ENCODE peak calls at places on chromosome 1, in ten cellular contexts. One of them, this sample, is unnamed.

GRCh38 chr1:24282491-24282890 is 36.7 kb upstream of the GRHL3 start:
- DNase-seq in K562: no peak
- DNase-seq in prostate gland: no peak
- DNase-seq in esophagus squamous epithelium: no peak
- DNase-seq in ovary: no peak
- DNase-seq in stomach: no peak
- DNase-seq in tibial nerve: no peak
- DNase-seq in heart left ventricle: no peak
- DNase-seq in sigmoid colon: no peak
- DNase-seq in body of pancreas: no peak
- DNase-seq in this sample: no peak

GRCh38 chr1:53826367-53826766 is 11.7 kb downstream of the NDC1 start:
- DNase-seq in tibial nerve: no peak
- DNase-seq in ovary: no peak
- DNase-seq in prostate gland: no peak
- DNase-seq in heart left ventricle: no peak
- DNase-seq in esophagus squamous epithelium: no peak
- DNase-seq in body of pancreas: no peak
- DNase-seq in sigmoid colon: no peak
- DNase-seq in K562: peak
- DNase-seq in stomach: no peak
- DNase-seq in this sample: no peak

GRCh38 chr1:12454406-12455391 is 163.3 kb downstream of the DHRS3 start:
- DNase-seq in ovary: no peak
- DNase-seq in heart left ventricle: no peak
- DNase-seq in tibial nerve: peak
- DNase-seq in esophagus squamous epithelium: no peak
- DNase-seq in sigmoid colon: peak
- DNase-seq in stomach: no peak
- DNase-seq in body of pancreas: peak
- DNase-seq in prostate gland: peak
- DNase-seq in K562: peak
- DNase-seq in this sample: no peak

GRCh38 chr1:246032111-246032551 is 474.9 kb downstream of the SMYD3 start:
- DNase-seq in tibial nerve: no peak
- DNase-seq in body of pancreas: no peak
- DNase-seq in esophagus squamous epithelium: no peak
- DNase-seq in stomach: no peak
- DNase-seq in K562: no peak
- DNase-seq in sigmoid colon: no peak
- DNase-seq in heart left ventricle: no peak
- DNase-seq in prostate gland: no peak
- DNase-seq in ovary: no peak
- DNase-seq in this sample: no peak

GRCh38 chr1:9454094-9454418 is 85.2 kb upstream of the SLC25A33 start:
- DNase-seq in stomach: no peak
- DNase-seq in sigmoid colon: no peak
- DNase-seq in ovary: no peak
- DNase-seq in body of pancreas: no peak
- DNase-seq in tibial nerve: no peak
- DNase-seq in prostate gland: no peak
- DNase-seq in heart left ventricle: no peak
- DNase-seq in K562: no peak
- DNase-seq in esophagus squamous epithelium: no peak
- DNase-seq in this sample: no peak

GRCh38 chr1:201676651-201677050 is 137.7 kb downstream of the NAV1 start:
- DNase-seq in ovary: no peak
- DNase-seq in prostate gland: no peak
- DNase-seq in sigmoid colon: no peak
- DNase-seq in heart left ventricle: no peak
- DNase-seq in tibial nerve: no peak
- DNase-seq in stomach: no peak
- DNase-seq in body of pancreas: no peak
- DNase-seq in esophagus squamous epithelium: no peak
- DNase-seq in K562: no peak
- DNase-seq in this sample: no peak

GRCh38 chr1:204544321-204544720 is 28.1 kb downstream of the MDM4 start:
- DNase-seq in ovary: no peak
- DNase-seq in esophagus squamous epithelium: no peak
- DNase-seq in prostate gland: no peak
- DNase-seq in K562: no peak
- DNase-seq in heart left ventricle: no peak
- DNase-seq in stomach: no peak
- DNase-seq in sigmoid colon: no peak
- DNase-seq in tibial nerve: no peak
- DNase-seq in body of pancreas: no peak
- DNase-seq in this sample: no peak

GRCh38 chr1:114771992-114772391 is 8.5 kb downstream of the SIKE1 start:
- DNase-seq in ovary: no peak
- DNase-seq in prostate gland: no peak
- DNase-seq in sigmoid colon: no peak
- DNase-seq in tibial nerve: no peak
- DNase-seq in K562: no peak
- DNase-seq in body of pancreas: no peak
- DNase-seq in esophagus squamous epithelium: no peak
- DNase-seq in stomach: no peak
- DNase-seq in heart left ventricle: no peak
- DNase-seq in this sample: no peak

GRCh38 chr1:43449708-43450069 is 4.0 kb downstream of the HYI start:
- DNase-seq in prostate gland: no peak
- DNase-seq in tibial nerve: no peak
- DNase-seq in heart left ventricle: no peak
- DNase-seq in sigmoid colon: no peak
- DNase-seq in ovary: no peak
- DNase-seq in body of pancreas: no peak
- DNase-seq in esophagus squamous epithelium: no peak
- DNase-seq in K562: no peak
- DNase-seq in stomach: no peak
- DNase-seq in this sample: peak

GRCh38 chr1:43446388-43446740 is 7.4 kb downstream of the HYI start:
- DNase-seq in tibial nerve: no peak
- DNase-seq in K562: no peak
- DNase-seq in heart left ventricle: no peak
- DNase-seq in prostate gland: no peak
- DNase-seq in ovary: no peak
- DNase-seq in sigmoid colon: peak
- DNase-seq in body of pancreas: no peak
- DNase-seq in stomach: peak
- DNase-seq in esophagus squamous epithelium: no peak
- DNase-seq in this sample: no peak

GRCh38 chr1:43448955-43449707 is 4.6 kb downstream of the HYI start:
- DNase-seq in stomach: no peak
- DNase-seq in esophagus squamous epithelium: no peak
- DNase-seq in sigmoid colon: peak
- DNase-seq in tibial nerve: no peak
- DNase-seq in prostate gland: no peak
- DNase-seq in ovary: no peak
- DNase-seq in heart left ventricle: no peak
- DNase-seq in body of pancreas: no peak
- DNase-seq in K562: no peak
- DNase-seq in this sample: no peak

GRCh38 chr1:43446881-43447835 is 6.6 kb downstream of the HYI start:
- DNase-seq in stomach: peak
- DNase-seq in body of pancreas: no peak
- DNase-seq in ovary: no peak
- DNase-seq in K562: no peak
- DNase-seq in prostate gland: no peak
- DNase-seq in tibial nerve: no peak
- DNase-seq in heart left ventricle: no peak
- DNase-seq in esophagus squamous epithelium: no peak
- DNase-seq in sigmoid colon: peak
- DNase-seq in this sample: peak

DNA sequence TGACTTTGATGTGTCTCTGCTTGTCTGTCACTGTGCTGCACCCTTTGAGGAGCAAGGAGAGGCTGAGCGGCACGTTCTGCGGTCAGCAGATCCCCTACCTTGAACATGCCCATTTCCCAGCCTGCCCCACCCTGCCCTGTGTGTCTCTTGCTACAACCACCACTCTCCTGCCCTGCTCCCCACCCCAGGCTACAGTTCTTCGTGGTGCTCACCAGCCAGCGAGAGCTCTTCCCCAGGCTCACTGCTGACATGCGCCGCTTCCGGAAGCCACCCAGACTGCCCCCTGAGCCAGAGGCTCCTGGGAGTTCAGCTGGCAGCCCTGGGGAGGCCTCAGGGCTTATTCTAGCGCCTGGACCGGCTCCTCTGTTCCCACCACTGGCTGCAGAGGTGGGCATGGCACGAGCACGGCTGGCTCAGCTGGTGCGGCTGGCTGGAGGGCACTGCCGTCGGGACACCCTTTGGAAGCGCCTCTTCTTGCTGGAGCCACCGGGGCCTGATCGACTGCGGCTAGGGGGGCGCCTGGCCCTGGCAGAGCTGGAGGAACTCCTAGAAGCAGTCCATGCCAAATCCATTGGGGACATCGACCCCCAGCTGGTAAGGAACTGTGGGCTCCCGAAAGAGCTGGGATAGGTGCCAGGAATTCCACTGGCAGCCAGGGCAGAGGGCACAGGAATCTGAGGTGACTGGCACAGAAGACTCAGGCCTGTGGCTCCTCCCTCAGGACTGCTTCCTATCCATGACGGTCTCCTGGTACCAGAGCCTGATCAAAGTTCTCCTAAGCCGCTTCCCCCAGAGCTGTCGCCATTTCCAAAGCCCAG is 5.6 kb downstream of the HYI start:
- DNase-seq in sigmoid colon: peak
- DNase-seq in body of pancreas: peak
- DNase-seq in prostate gland: no peak
- DNase-seq in stomach: peak
- DNase-seq in K562: no peak
- DNase-seq in ovary: no peak
- DNase-seq in esophagus squamous epithelium: no peak
- DNase-seq in heart left ventricle: no peak
- DNase-seq in tibial nerve: no peak
- DNase-seq in this sample: no peak
- H3K27ac ChIP-seq in sigmoid colon: no peak
- H3K27ac ChIP-seq in body of pancreas: peak
- H3K27ac ChIP-seq in prostate gland: no peak
- H3K27ac ChIP-seq in stomach: no peak
- H3K27ac ChIP-seq in K562: no peak
- H3K27ac ChIP-seq in ovary: no peak
- H3K27ac ChIP-seq in esophagus squamous epithelium: no peak
- H3K27ac ChIP-seq in heart left ventricle: peak
- H3K27ac ChIP-seq in tibial nerve: no peak
- H3K27ac ChIP-seq in this sample: no peak

DNA sequence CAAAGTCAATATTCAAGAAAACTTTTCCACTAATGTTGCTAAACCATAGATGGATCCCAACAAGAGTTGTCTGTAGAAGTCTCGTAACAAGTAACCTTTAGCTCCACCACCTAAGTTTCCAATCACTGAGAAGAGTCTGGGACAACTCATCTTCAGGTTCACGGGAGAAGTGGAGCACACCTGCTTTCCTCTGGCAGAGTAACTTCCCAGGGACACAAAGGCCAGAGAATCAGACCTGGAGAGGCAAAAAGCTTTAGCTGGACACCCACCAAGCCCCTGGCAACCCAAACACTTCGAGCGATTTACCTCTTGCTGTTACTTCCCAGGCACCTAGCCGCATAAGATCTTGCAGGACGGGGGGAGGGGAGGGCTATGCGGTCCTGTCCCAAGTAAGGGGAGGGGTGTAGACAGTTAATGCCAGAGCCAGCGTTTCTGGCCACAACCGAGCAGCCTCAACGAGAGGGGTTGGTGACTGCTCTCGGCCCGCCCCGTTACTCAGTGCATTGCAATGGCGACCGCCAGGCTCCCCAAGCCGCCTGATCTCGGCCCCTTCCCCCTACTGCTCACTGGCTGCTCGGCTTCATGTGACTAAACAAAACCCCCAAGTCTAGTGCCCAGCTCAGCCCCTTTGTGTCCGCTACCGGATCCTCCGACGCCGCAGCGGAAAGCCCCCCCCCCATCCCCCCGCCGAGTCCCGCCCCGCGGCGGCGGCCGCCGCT is 709 bp downstream of the ZNF644 start:
- DNase-seq in tibial nerve: peak
- DNase-seq in K562: peak
- DNase-seq in stomach: peak
- DNase-seq in ovary: peak
- DNase-seq in heart left ventricle: peak
- DNase-seq in body of pancreas: peak
- DNase-seq in esophagus squamous epithelium: peak
- DNase-seq in prostate gland: peak
- DNase-seq in sigmoid colon: peak
- DNase-seq in this sample: peak
- TF ChIP-seq POLR2A in tibial nerve: no peak
- TF ChIP-seq POLR2A in K562: no peak
- TF ChIP-seq POLR2A in stomach: no peak
- TF ChIP-seq POLR2A in ovary: no peak
- TF ChIP-seq POLR2A in heart left ventricle: no peak
- TF ChIP-seq POLR2A in body of pancreas: no peak
- TF ChIP-seq POLR2A in esophagus squamous epithelium: no peak
- TF ChIP-seq POLR2A in prostate gland: peak
- TF ChIP-seq POLR2A in sigmoid colon: no peak
- TF ChIP-seq POLR2A in this sample: no peak

DNA sequence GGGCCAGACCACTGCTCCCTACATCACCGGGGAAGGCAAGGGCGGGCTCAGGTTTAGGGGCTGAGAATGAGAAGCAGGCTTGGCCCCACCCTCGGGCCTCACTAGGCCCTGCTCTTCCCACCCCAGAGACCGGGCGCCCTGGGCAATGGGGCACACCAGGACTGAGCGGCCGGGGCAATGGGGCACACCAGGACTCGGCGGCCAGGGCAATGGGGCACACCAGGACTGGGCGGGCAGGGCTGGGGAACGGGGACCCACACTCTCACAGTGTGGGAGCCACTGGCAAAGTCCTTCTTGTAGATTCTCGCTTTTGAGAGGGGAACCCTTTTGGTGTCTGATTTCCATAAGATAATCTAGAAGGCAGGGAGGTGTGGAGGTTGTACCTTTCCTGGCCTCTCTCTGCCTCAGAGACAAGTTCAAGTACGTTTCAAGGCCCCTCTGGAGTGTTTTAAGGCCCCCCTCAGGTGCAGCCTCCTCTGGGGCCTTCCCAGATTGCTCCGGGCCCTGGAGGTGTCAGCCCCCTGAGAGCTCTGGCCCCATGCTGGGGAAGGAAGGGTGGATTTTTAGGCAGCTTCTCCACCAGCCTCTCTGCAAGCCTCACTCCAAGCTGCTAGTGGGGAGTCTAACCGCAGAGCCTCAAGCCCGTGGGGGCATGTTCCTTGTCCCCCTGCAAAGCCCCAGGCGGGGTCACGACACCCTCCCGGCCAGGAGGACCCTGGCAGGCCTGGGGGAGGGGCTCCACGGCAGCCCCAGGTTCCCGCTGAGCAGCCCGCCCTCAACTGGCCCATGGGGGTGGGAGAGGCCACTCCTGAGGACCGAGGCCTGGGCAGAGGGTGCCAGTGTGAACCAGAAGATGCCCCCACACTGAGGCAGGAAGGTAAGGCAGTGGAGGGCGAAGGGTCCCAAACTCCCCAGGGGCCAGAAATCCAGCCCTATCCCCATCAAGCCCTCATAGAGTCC is 66.2 kb downstream of the ARHGEF16 start:
- DNase-seq in sigmoid colon: no peak
- DNase-seq in body of pancreas: no peak
- DNase-seq in K562: no peak
- DNase-seq in tibial nerve: no peak
- DNase-seq in prostate gland: no peak
- DNase-seq in esophagus squamous epithelium: no peak
- DNase-seq in heart left ventricle: no peak
- DNase-seq in stomach: no peak
- DNase-seq in ovary: no peak
- DNase-seq in this sample: no peak
- H3K27ac ChIP-seq in sigmoid colon: no peak
- H3K27ac ChIP-seq in body of pancreas: no peak
- H3K27ac ChIP-seq in K562: no peak
- H3K27ac ChIP-seq in tibial nerve: no peak
- H3K27ac ChIP-seq in prostate gland: no peak
- H3K27ac ChIP-seq in esophagus squamous epithelium: no peak
- H3K27ac ChIP-seq in heart left ventricle: no peak
- H3K27ac ChIP-seq in stomach: no peak
- H3K27ac ChIP-seq in ovary: no peak
- H3K27ac ChIP-seq in this sample: no peak

GRCh38 chr1:77385551-77385950 is 103.7 kb downstream of the AK5 start:
- DNase-seq in K562: no peak
- DNase-seq in esophagus squamous epithelium: no peak
- DNase-seq in sigmoid colon: no peak
- DNase-seq in heart left ventricle: no peak
- DNase-seq in tibial nerve: no peak
- DNase-seq in ovary: no peak
- DNase-seq in stomach: no peak
- DNase-seq in prostate gland: no peak
- DNase-seq in body of pancreas: no peak
- DNase-seq in this sample: no peak

GRCh38 chr1:77383236-77383635 is 101.4 kb downstream of the AK5 start:
- DNase-seq in tibial nerve: no peak
- DNase-seq in K562: no peak
- DNase-seq in heart left ventricle: no peak
- DNase-seq in sigmoid colon: no peak
- DNase-seq in ovary: no peak
- DNase-seq in esophagus squamous epithelium: no peak
- DNase-seq in body of pancreas: no peak
- DNase-seq in prostate gland: no peak
- DNase-seq in stomach: no peak
- DNase-seq in this sample: no peak

GRCh38 chr1:77387553-77387952 is 105.7 kb downstream of the AK5 start:
- DNase-seq in heart left ventricle: no peak
- DNase-seq in K562: no peak
- DNase-seq in ovary: no peak
- DNase-seq in sigmoid colon: no peak
- DNase-seq in body of pancreas: no peak
- DNase-seq in esophagus squamous epithelium: no peak
- DNase-seq in tibial nerve: no peak
- DNase-seq in stomach: no peak
- DNase-seq in prostate gland: no peak
- DNase-seq in this sample: no peak

GRCh38 chr1:77388655-77389054 is 106.8 kb downstream of the AK5 start:
- DNase-seq in body of pancreas: no peak
- DNase-seq in stomach: no peak
- DNase-seq in esophagus squamous epithelium: no peak
- DNase-seq in ovary: no peak
- DNase-seq in sigmoid colon: no peak
- DNase-seq in prostate gland: no peak
- DNase-seq in heart left ventricle: no peak
- DNase-seq in tibial nerve: no peak
- DNase-seq in K562: no peak
- DNase-seq in this sample: no peak

GRCh38 chr1:77386276-77386675 is 104.5 kb downstream of the AK5 start:
- DNase-seq in ovary: no peak
- DNase-seq in tibial nerve: no peak
- DNase-seq in esophagus squamous epithelium: no peak
- DNase-seq in body of pancreas: no peak
- DNase-seq in K562: no peak
- DNase-seq in heart left ventricle: no peak
- DNase-seq in stomach: no peak
- DNase-seq in sigmoid colon: no peak
- DNase-seq in prostate gland: no peak
- DNase-seq in this sample: no peak
- TF ChIP-seq POLR2A in ovary: no peak
- TF ChIP-seq POLR2A in tibial nerve: no peak
- TF ChIP-seq POLR2A in esophagus squamous epithelium: no peak
- TF ChIP-seq POLR2A in body of pancreas: no peak
- TF ChIP-seq POLR2A in K562: no peak
- TF ChIP-seq POLR2A in heart left ventricle: no peak
- TF ChIP-seq POLR2A in stomach: no peak
- TF ChIP-seq POLR2A in sigmoid colon: no peak
- TF ChIP-seq POLR2A in prostate gland: no peak
- TF ChIP-seq POLR2A in this sample: no peak